ENCODE peak calls at places on chromosomes 1 and 21, in five cellular contexts. D is fibroblast of lung, C is coronary artery, N is heart right ventricle, X is fibroblast of mammary gland. O is an unnamed sample.

GRCh38 chr1:216420746-216421145 is 2.5 kb downstream of the USH2A start:
- DNase-seq in D (no peak), C (no peak), N (no peak), X (no peak), O (no peak)

GRCh38 chr1:47886141-47886540 is 111.0 kb downstream of the TRABD2B start:
- DNase-seq in D (no peak), C (no peak), N (no peak), X (no peak), O (no peak)

GRCh38 chr21:42219606-42220137 is 732 bp downstream of the ABCG1 start:
- DNase-seq in D (no peak), C (no peak), N (peak), X (no peak), O (no peak)

GRCh38 chr1:56819393-56819899 is at the start of gene FYB2:
- DNase-seq in D (no peak), C (no peak), N (peak), X (no peak), O (no peak)

GRCh38 chr1:29538586-29538985 is 302.3 kb downstream of the PTPRU start:
- DNase-seq in D (no peak), C (no peak), N (no peak), X (no peak), O (no peak)

GRCh38 chr1:235822685-235823084 is 44.0 kb downstream of the LYST start:
- DNase-seq in D (peak), C (no peak), N (no peak), X (peak), O (no peak)

GRCh38 chr1:171403396-171403795 is 81.9 kb upstream of the PRRC2C start:
- DNase-seq in D (no peak), C (no peak), N (no peak), X (peak), O (no peak)

GRCh38 chr1:117171900-117172501 is 38.7 kb downstream of the VTCN1 start:
- DNase-seq in D (peak), C (no peak), N (peak), X (peak), O (no peak)

GRCh38 chr1:168082008-168082876 is 54.5 kb downstream of the GPR161 start:
- DNase-seq in D (peak), C (no peak), N (peak), X (peak), O (peak)

GRCh38 chr21:42010507-42011493 is 640 bp upstream of the ZBTB21 start:
- DNase-seq in D (no peak), C (peak), N (peak), X (no peak), O (no peak)

GRCh38 chr21:45054162-45054926 is 20.0 kb upstream of the ADARB1 start:
- DNase-seq in D (no peak), C (no peak), N (no peak), X (no peak), O (no peak)

GRCh38 chr1:113975211-113975895 is 3.9 kb upstream of the OLFML3 start:
- DNase-seq in D (no peak), C (no peak), N (no peak), X (no peak), O (no peak)

GRCh38 chr1:3170566-3171453 is 101.8 kb downstream of the PRDM16 start:
- DNase-seq in D (peak), C (peak), N (peak), X (no peak), O (no peak)

GRCh38 chr1:46466477-46467182 is 23.0 kb upstream of the DMBX1 start:
- DNase-seq in D (no peak), C (no peak), N (peak), X (no peak), O (no peak)

GRCh38 chr1:18956189-18957135 is at the start of gene IFFO2:
- DNase-seq in D (peak), C (peak), N (peak), X (peak), O (peak)

GRCh38 chr21:42300045-42300583 is 15.1 kb downstream of the TFF3 start:
- DNase-seq in D (no peak), C (no peak), N (no peak), X (no peak), O (no peak)

GRCh38 chr1:239547987-239548386 is 161.6 kb downstream of the CHRM3 start:
- DNase-seq in D (no peak), C (no peak), N (no peak), X (no peak), O (no peak)

GRCh38 chr1:84505167-84506001 is 802 bp upstream of the SPATA1 start:
- DNase-seq in D (peak), C (no peak), N (no peak), X (peak), O (no peak)

GRCh38 chr1:225441314-225442119 is 13.7 kb upstream of the LBR start:
- DNase-seq in D (no peak), C (no peak), N (no peak), X (peak), O (no peak)

GRCh38 chr1:210250665-210250997 is 18.0 kb downstream of the SERTAD4 start:
- DNase-seq in D (no peak), C (no peak), N (peak), X (no peak), O (no peak)
- H3K4me3 ChIP-seq in D (no peak), C (peak), N (peak), X (no peak), O (peak)

GRCh38 chr1:60978421-60979357 is 103.7 kb upstream of the NFIA start:
- DNase-seq in D (peak), C (no peak), N (peak), X (peak), O (no peak)
- TF ChIP-seq CTCF in D (peak), C (no peak), N (peak), X (peak), O (peak)

DNA sequence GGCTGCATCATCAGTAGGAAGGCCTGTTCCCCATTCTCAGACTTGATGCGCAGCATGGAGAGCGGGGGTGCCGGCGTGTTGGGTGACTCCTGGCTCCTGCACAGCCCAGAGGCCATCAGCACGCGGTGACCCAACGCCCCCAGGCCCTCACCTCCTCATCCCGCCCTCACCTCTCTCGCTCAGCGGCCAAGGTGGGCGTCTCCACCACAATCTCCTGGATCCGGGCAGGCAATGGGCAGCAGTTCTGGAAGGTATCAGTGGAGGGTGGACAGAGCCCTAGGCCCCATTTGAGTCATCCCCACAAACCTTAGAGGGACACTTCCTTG is 2.8 kb downstream of the SH3BGRL3 start:
- DNase-seq in D (no peak), C (no peak), N (no peak), X (no peak), O (no peak)
- H3K4me3 ChIP-seq in D (no peak), C (no peak), N (no peak), X (no peak), O (no peak)

GRCh38 chr1:177952249-177952648 is 17.6 kb downstream of the SEC16B start:
- DNase-seq in D (no peak), C (no peak), N (no peak), X (no peak), O (no peak)
- TF ChIP-seq CTCF in D (no peak), C (no peak), N (no peak), X (no peak), O (no peak)

GRCh38 chr1:9294440-9294773 is 1.7 kb downstream of the SPSB1 start:
- DNase-seq in D (peak), C (no peak), N (no peak), X (peak), O (no peak)

GRCh38 chr1:9294910-9295636 is 2.4 kb downstream of the SPSB1 start:
- DNase-seq in D (peak), C (no peak), N (no peak), X (peak), O (no peak)

GRCh38 chr1:9297831-9298230 is 5.1 kb downstream of the SPSB1 start:
- DNase-seq in D (no peak), C (no peak), N (no peak), X (no peak), O (no peak)

GRCh38 chr1:9296850-9297249 is 4.2 kb downstream of the SPSB1 start:
- DNase-seq in D (no peak), C (no peak), N (no peak), X (no peak), O (no peak)

DNA sequence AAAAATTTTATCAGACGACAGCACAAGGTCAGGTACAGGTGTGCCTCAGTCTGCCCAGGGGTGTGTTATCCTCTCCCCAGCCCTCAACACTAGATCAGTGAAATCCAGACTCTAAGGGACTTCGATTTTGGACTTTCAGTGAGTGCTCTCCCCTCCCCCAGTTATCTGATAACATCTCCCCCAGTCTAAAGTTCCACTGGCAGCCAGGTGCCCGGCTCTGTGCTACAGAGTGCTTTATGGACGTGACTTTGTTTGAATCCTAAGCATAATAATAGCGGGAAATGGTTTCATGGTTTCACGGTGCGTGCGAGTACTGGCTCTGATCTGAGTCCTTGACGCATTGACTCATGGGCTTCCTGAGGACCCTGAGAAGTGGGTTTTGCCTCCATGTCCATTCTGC is 3.2 kb downstream of the SPSB1 start:
- DNase-seq in D (no peak), C (no peak), N (no peak), X (no peak), O (no peak)
- H3K4me3 ChIP-seq in D (no peak), C (peak), N (no peak), X (no peak), O (no peak)

GRCh38 chr1:12593621-12594066 is 24.4 kb downstream of the DHRS3 start:
- DNase-seq in D (peak), C (no peak), N (peak), X (peak), O (no peak)

GRCh38 chr1:12594490-12594889 is 23.5 kb downstream of the DHRS3 start:
- DNase-seq in D (no peak), C (no peak), N (no peak), X (no peak), O (no peak)

GRCh38 chr1:12597792-12598191 is 20.2 kb downstream of the DHRS3 start:
- DNase-seq in D (no peak), C (no peak), N (peak), X (no peak), O (no peak)

GRCh38 chr1:12595839-12596821 is 21.9 kb downstream of the DHRS3 start:
- DNase-seq in D (peak), C (peak), N (peak), X (peak), O (peak)

DNA sequence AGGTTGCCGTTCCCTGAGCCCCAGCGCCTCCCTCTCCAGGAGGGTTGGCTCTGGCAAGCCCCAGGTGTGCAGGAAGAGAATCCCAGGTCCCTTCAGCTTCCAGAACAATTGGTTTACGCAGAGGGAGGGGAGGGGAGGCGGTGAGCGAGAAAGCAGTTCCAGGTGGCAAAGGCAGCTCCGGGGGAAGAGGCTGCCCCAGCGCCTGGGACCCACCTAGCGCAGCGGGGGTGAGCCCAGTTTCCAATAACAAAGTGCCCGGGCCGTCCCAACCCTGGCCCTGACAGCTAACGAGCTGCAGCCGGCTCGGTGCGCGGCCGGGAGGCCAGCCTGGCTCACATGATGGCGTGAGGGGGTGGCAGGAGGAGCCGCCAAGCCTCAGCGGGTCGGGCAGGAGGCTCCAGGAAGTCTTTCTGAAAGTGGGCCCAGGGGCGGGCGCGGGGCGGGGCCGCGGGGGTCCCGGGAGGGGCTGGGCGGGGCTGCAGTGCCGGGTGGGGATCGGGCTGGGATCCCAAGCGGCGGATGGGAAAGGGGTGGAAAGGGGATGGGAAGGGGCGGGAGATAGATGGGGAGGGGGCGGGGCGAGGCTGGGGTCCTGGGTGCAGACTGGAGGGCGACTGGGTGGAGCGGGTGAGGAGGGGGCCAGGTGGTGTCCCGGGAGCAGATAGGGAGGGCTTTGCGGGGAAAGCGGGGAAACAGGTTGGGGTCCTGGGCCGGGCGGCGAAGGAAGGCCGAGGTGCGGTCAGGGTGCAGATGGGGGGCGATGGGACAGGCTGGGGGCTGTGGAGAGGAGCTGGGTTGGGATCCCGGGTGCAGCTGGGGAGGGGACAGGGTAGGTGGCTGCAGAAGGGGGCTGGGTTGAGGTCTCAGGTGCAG is 22.8 kb downstream of the DHRS3 start:
- DNase-seq in D (peak), C (no peak), N (peak), X (peak), O (no peak)
- TF ChIP-seq CTCF in D (no peak), C (no peak), N (no peak), X (no peak), O (no peak)